ENCODE peak calls at places on chromosomes 3 and 15, in nine cellular contexts. B is kidney epithelial cell; I is activated B cell treated with CpG ODN at 0.5 μM for 24 hours; Q is heart left ventricle; D is A549; H is ascending aorta; M is CD8-positive, alpha-beta T cell; U is psoas muscle; Z is astrocyte of the cerebellum. R is an unnamed sample.

GRCh38 chr3:13352621-13353131 is 67.4 kb downstream of the NUP210 start:
- DNase-seq in Z (no peak), B (peak), M (peak), I (no peak), H (no peak), D (no peak), Q (no peak), U (no peak), R (no peak)

GRCh38 chr3:33211444-33211843 is 7.2 kb downstream of the SUSD5 start:
- DNase-seq in D (peak), I (no peak), U (no peak), B (peak), Z (peak), Q (no peak), M (no peak), H (peak), R (no peak)

GRCh38 chr3:112611813-112612515 is 29.0 kb downstream of the CCDC80 start:
- DNase-seq in H (no peak), M (no peak), D (no peak), Z (no peak), U (peak), I (no peak), Q (peak), B (no peak), R (no peak)

GRCh38 chr15:100696452-100696851 is 94.1 kb downstream of the ASB7 start:
- DNase-seq in M (no peak), U (no peak), B (no peak), Q (no peak), D (no peak), I (no peak), Z (no peak), H (no peak), R (no peak)

GRCh38 chr3:108662141-108662738 is 72.7 kb downstream of the DZIP3 start:
- DNase-seq in U (no peak), D (peak), I (no peak), Q (peak), B (peak), Z (peak), M (peak), H (no peak), R (peak)

GRCh38 chr15:72979754-72980153 is 72.5 kb upstream of the NEO1 start:
- DNase-seq in M (no peak), Q (no peak), D (no peak), Z (no peak), B (no peak), U (no peak), I (no peak), H (no peak), R (no peak)

GRCh38 chr15:32030795-32031194 is 480 bp downstream of the CHRNA7 start:
- DNase-seq in H (no peak), B (no peak), U (no peak), Z (no peak), M (no peak), I (no peak), Q (no peak), D (no peak), R (no peak)

GRCh38 chr15:60982249-60982932 is 246.7 kb downstream of the RORA start:
- DNase-seq in Z (no peak), M (no peak), U (no peak), I (no peak), H (no peak), D (no peak), Q (no peak), B (no peak), R (no peak)

GRCh38 chr3:183826448-183826847 is 1.1 kb upstream of the MAP6D1 start:
- DNase-seq in H (no peak), U (peak), B (no peak), Q (no peak), I (no peak), M (no peak), Z (no peak), D (no peak), R (no peak)

GRCh38 chr3:113912551-113913246 is 35.1 kb upstream of the ZDHHC23 start:
- DNase-seq in U (no peak), D (peak), B (peak), M (peak), H (no peak), Q (no peak), I (no peak), Z (peak), R (no peak)

GRCh38 chr3:142366434-142366833 is 81.4 kb downstream of the XRN1 start:
- DNase-seq in D (peak), H (no peak), B (no peak), M (no peak), U (no peak), Z (no peak), I (no peak), Q (no peak), R (no peak)
- TF ChIP-seq CTCF in D (peak), H (no peak), B (no peak), M (no peak), U (no peak), Z (peak), I (no peak), Q (peak), R (peak)

GRCh38 chr3:102237181-102237580 is 197.6 kb upstream of the ZPLD1 start:
- DNase-seq in Q (no peak), B (no peak), Z (no peak), H (no peak), M (no peak), I (no peak), U (no peak), D (no peak), R (no peak)

GRCh38 chr3:102233881-102234280 is 200.9 kb upstream of the ZPLD1 start:
- DNase-seq in B (no peak), Z (no peak), D (no peak), H (no peak), M (no peak), I (no peak), Q (no peak), U (no peak), R (no peak)

GRCh38 chr3:102238362-102238761 is 196.5 kb upstream of the ZPLD1 start:
- DNase-seq in I (no peak), B (no peak), D (no peak), M (no peak), Q (no peak), U (no peak), H (no peak), Z (no peak), R (no peak)

GRCh38 chr3:102237838-102238237 is 197.0 kb upstream of the ZPLD1 start:
- DNase-seq in I (no peak), M (no peak), D (no peak), Z (no peak), B (no peak), Q (no peak), U (no peak), H (no peak), R (no peak)

GRCh38 chr3:102235679-102236078 is 199.1 kb upstream of the ZPLD1 start:
- DNase-seq in D (no peak), I (no peak), Z (no peak), U (no peak), B (no peak), H (no peak), Q (no peak), M (no peak), R (no peak)
- TF ChIP-seq CTCF in D (peak), I (peak), Z (peak), U (no peak), B (peak), H (no peak), Q (peak), M (no peak), R (peak)

DNA sequence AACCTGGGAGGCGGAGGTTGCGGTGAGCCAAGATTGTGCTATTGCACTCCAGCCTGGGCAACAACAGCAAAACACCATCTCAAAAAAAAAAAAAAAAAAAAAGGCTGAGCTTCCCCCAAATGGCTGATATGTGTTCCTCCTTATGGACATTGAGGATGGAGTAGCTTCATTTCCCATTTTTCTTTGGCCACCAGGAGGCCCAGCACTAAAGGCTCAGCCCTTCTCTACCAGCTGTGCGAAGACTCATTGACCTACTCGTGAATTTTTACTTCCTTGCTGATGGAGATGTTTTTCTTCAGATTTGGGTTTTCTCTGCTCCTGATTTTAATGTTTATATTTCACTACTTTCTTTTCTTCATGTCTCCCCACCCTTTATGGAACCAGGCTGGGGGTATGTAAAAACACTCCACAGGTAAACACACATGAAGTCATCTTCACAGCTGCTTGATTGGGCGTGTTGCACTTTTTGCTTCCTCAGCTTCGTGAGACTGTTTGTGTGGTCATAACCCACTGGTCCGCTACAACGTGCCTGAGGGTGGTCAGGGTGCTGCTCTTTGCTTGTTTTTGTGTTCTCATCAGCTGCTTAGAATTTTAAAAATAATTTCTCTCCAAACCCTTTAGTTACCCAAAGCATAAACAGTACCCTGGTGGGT is 13.5 kb downstream of the SEMA4B start:
- DNase-seq in U (no peak), M (no peak), D (peak), I (no peak), Q (no peak), B (no peak), H (no peak), Z (no peak), R (no peak)
- TF ChIP-seq CTCF in U (no peak), M (no peak), D (peak), I (no peak), Q (peak), B (peak), H (no peak), Z (peak), R (no peak)

GRCh38 chr15:62904511-62904910 is 138.0 kb upstream of the TPM1 start:
- DNase-seq in H (no peak), Z (no peak), D (no peak), U (no peak), I (no peak), Q (no peak), M (no peak), B (no peak), R (no peak)
- TF ChIP-seq CTCF in H (no peak), Z (no peak), D (no peak), U (no peak), I (no peak), Q (no peak), M (no peak), B (no peak), R (no peak)